ENCODE peak calls at places on chromosome 12, in seven cellular contexts. V, D, I, F, L, J and R are unnamed samples.

GRCh38 chr12:102010265-102010994 is 51.4 kb downstream of the WASHC3 start:
- DNase-seq in V (no peak), D (no peak), I (no peak), F (no peak), L (no peak), J (no peak), R (no peak)

GRCh38 chr12:11941601-11942360 is 129.0 kb upstream of the BCL2L14 start:
- DNase-seq in V (peak; percentile 83), D (peak; percentile 79), I (no peak), F (peak; percentile 88), L (no peak), J (no peak), R (no peak)

GRCh38 chr12:96434107-96434506 is 33.9 kb upstream of the CDK17 start:
- DNase-seq in V (peak; percentile 63), D (peak; percentile 76), I (no peak), F (peak; percentile 99), L (no peak), J (no peak), R (peak; percentile 69)

GRCh38 chr12:41981758-41982157 is 162.9 kb downstream of the GXYLT1 start:
- DNase-seq in V (no peak), D (no peak), I (no peak), F (peak; percentile 63), L (no peak), J (no peak), R (no peak)

GRCh38 chr12:70197362-70197744 is 45.9 kb upstream of the CNOT2 start:
- DNase-seq in V (peak; percentile 58), D (no peak), I (no peak), F (peak; percentile 33), L (no peak), J (no peak), R (no peak)

GRCh38 chr12:104686196-104686595 is 229.4 kb downstream of the CHST11 start:
- DNase-seq in V (peak; percentile 47), D (no peak), I (no peak), F (peak; percentile 48), L (no peak), J (no peak), R (no peak)

GRCh38 chr12:105987687-105988035 is 151.1 kb downstream of the NUAK1 start:
- DNase-seq in V (no peak), D (no peak), I (no peak), F (no peak), L (no peak), J (no peak), R (no peak)

GRCh38 chr12:120798696-120799095 is 73.1 kb downstream of the ACADS start:
- DNase-seq in V (no peak), D (no peak), I (no peak), F (no peak), L (no peak), J (no peak), R (no peak)

GRCh38 chr12:24079083-24079482 is 129.6 kb upstream of the SOX5 start:
- DNase-seq in V (no peak), D (no peak), I (no peak), F (no peak), L (no peak), J (no peak), R (no peak)

GRCh38 chr12:65823481-65824313 is 586 bp upstream of the HMGA2 start:
- DNase-seq in V (peak; percentile 48), D (no peak), I (no peak), F (peak; percentile 67), L (peak; percentile 68), J (peak; percentile 86), R (peak; percentile 44)

GRCh38 chr12:120104924-120105323 is 11.6 kb downstream of the RAB35 start:
- DNase-seq in V (no peak), D (no peak), I (no peak), F (no peak), L (no peak), J (no peak), R (no peak)

GRCh38 chr12:131368073-131369071 is 342.5 kb upstream of the SFSWAP start:
- DNase-seq in V (no peak), D (no peak), I (no peak), F (no peak), L (no peak), J (no peak), R (no peak)

GRCh38 chr12:130872179-130873096 is 572 bp downstream of the RAN start:
- DNase-seq in V (peak; percentile 23), D (no peak), I (no peak), F (no peak), L (peak; percentile 64), J (peak; percentile 77), R (no peak)

GRCh38 chr12:48489012-48489411 is 6.7 kb downstream of the C12orf54 start:
- DNase-seq in V (peak; percentile 1), D (peak; percentile 7), I (no peak), F (peak; percentile 10), L (no peak), J (peak; percentile 11), R (no peak)

GRCh38 chr12:18576104-18576622 is 161.6 kb downstream of the PLCZ1 start:
- DNase-seq in V (peak; percentile 1), D (no peak), I (no peak), F (peak; percentile 36), L (no peak), J (no peak), R (no peak)

DNA sequence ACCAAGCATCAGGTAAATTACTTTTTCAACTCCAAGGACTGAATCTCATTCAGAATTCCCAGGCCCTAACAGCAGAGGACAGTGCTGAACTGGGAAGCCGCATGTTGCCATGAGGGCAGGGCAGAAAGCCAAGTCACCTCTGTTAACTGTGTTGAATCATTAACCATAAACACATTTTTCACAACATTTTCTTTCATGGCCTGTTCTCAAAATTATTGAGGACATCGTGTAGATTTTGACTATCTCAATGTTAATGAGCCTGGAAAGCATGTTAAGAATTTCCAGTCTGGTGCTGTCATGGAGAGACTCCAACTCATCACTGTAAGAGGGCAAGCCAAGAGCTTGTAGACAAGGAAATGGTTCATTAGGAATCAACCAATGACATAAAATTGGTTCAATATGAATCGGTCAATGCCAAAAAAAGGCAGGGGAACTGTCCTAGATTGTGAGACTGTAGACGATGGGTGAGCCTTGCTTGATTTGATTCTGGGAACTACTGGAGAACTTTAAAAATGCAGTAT is 33.7 kb downstream of the CPM start:
- DNase-seq in V (peak; percentile 74), D (peak; percentile 74), I (peak; percentile 62), F (peak; percentile 97), L (no peak), J (peak; percentile 74), R (no peak)
- TF ChIP-seq CTCF in V (peak; percentile 56), D (peak; percentile 77), I (peak; percentile 9), F (peak; percentile 93), L (no peak), J (peak; percentile 57), R (no peak)

GRCh38 chr12:100926669-100927248 is 132.2 kb downstream of the ANO4 start:
- DNase-seq in V (peak; percentile 46), D (no peak), I (no peak), F (peak; percentile 35), L (peak; percentile 24), J (peak; percentile 68), R (no peak)
- TF ChIP-seq CTCF in V (peak; percentile 65), D (peak; percentile 51), I (no peak), F (peak; percentile 52), L (peak; percentile 29), J (peak; percentile 45), R (no peak)

DNA sequence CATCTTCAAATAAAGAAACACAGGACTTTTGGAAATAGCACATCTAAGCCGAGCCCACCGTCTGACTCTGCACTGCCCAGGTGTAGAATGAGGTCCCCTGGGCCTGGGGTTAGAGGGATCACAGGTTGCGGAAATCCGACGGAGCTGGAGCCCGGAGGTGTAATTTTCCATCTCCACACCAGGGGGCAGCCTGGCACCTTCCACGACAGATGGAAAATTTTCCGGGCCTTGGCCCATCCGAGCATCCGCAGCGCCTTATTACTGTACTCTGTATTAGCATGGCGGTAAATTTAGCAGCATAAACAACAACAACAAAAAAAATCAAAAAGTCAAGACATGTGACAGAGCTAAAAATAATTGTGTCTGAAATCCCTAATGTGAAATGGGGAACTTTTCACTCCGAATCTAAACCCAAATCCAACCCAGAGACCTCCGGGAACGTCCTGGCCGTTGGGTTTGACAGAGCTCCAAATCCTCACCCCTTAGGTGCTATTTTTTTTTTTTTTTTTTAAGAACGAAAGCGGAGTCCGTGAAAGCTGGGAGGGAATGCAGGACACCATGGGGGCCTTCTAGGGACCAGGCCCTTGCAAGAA is 93.9 kb downstream of the KSR2 start:
- DNase-seq in V (peak; percentile 64), D (no peak), I (peak; percentile 63), F (peak; percentile 57), L (peak; percentile 83), J (peak; percentile 81), R (no peak)
- TF ChIP-seq CTCF in V (peak; percentile 85), D (peak; percentile 89), I (peak; percentile 82), F (peak; percentile 86), L (peak; percentile 92), J (peak; percentile 78), R (peak; percentile 89)

DNA sequence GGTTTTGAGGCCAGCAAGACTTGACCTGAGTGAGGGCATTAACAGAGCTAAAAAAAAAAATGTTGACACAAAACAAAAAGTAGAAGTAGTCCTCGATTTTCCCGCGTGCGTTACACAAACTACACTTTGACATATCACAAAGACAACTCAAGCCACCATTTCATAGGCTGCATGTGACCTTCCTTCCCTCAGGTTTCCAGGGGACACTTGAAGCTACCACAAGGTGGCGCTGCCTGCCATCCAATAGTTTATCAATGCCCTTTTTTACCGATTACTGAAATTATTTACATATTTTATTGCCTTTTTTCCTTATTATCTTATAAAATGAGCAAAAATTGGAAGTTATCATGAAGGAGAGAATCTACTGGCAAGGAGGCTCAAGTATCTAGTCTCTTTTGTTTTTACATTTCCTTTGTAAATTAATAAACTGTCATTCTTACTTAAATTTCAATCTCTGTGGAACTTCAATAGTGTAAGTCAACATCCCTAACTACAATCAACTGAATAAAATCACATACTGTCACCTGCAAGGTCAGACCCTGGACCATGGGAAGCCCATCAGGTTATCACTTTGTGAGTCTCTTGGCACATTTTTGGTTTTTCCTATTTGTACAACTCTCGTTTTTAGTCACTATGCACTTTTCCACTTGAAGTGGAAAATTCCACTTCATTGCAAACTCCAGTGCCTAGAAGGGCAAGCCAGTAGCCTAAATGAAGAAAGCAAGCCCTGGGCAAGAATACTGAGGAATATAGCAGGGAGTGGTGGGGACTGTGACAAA is 84.6 kb upstream of the CPSF6 start:
- DNase-seq in V (peak; percentile 71), D (no peak), I (peak; percentile 57), F (peak; percentile 72), L (peak; percentile 75), J (peak; percentile 85), R (peak; percentile 56)
- TF ChIP-seq CTCF in V (peak; percentile 99), D (peak; percentile 92), I (peak; percentile 86), F (peak; percentile 97), L (peak; percentile 97), J (peak; percentile 90), R (peak; percentile 99)

DNA sequence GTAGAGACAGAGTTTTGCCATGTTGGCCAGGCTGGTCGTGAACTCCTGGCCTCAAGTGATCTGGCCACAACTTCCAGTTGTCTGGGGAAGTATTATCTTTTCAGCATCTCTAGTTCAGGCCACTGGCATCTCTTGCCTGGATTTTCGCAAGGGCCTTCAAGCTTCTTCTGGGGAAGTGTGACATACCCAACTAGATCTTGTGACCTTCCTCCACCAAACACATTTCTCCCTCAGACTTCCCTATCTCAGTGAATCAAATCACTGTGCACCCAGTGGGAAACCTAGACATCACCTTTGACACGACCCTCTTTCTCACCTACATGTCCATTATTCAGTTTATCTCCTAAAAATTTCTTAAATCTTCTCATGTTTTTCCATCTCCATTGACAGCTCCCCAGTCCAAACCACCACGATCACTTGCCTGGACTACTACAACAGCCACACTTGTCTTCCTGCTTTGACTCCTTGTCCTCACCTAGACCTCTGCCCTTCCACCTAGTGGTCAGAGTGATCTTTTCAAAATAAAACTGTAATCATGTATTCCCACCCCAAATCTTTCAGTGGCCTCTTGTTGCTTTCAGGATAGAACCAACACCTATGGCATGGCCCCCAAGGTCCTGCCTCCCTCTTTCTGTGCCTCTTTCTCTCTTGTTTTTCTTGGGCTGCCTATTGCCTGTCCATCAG is 3.3 kb downstream of the EEF1AKMT3 start:
- DNase-seq in V (no peak), D (no peak), I (no peak), F (no peak), L (no peak), J (no peak), R (no peak)
- TF ChIP-seq CTCF in V (no peak), D (no peak), I (no peak), F (no peak), L (no peak), J (no peak), R (peak; percentile 11)